ENCODE peak calls at places on chromosomes 1 and 21, in five cellular contexts. C is naive thymus-derived CD4-positive, alpha-beta T cell; X is neural progenitor cell; S is hepatocyte; H is psoas muscle. G is an unnamed sample. For H3K9me3, the result is how much of the 10 kb centered on the place peaks cover.

GRCh38 chr21:43318841-43319781 is 107.8 kb downstream of the SIK1 start:
- DNase-seq in C (no peak), X (no peak), S (peak), H (peak), G (no peak)

GRCh38 chr1:146012703-146013565 is 8.6 kb downstream of the HJV start:
- DNase-seq in C (peak), X (peak), S (peak), H (no peak), G (no peak)

GRCh38 chr1:245898581-245898980 is 608.5 kb downstream of the SMYD3 start:
- DNase-seq in C (no peak), X (no peak), S (no peak), H (no peak), G (no peak)

GRCh38 chr1:67721650-67722291 is 36.8 kb downstream of the GADD45A start:
- DNase-seq in C (no peak), X (no peak), S (no peak), H (no peak), G (no peak)

GRCh38 chr1:208127284-208127683 is 116.9 kb downstream of the PLXNA2 start:
- DNase-seq in C (no peak), X (no peak), S (no peak), H (no peak), G (no peak)

GRCh38 chr1:154014154-154014910 is 23.8 kb downstream of the RPS27 start:
- DNase-seq in C (no peak), X (no peak), S (no peak), H (no peak), G (no peak)

GRCh38 chr1:18632711-18633427 is 2.2 kb downstream of the PAX7 start:
- DNase-seq in C (no peak), X (peak), S (no peak), H (no peak), G (no peak)

GRCh38 chr1:9004031-9004730 is 22.0 kb downstream of the SLC2A7 start:
- DNase-seq in C (no peak), X (no peak), S (no peak), H (no peak), G (no peak)

GRCh38 chr1:164640673-164641352 is 81.8 kb downstream of the PBX1 start:
- DNase-seq in C (no peak), X (no peak), S (no peak), H (peak), G (no peak)

GRCh38 chr1:8883510-8883909 is 5.0 kb upstream of the ENO1 start:
- DNase-seq in C (no peak), X (no peak), S (no peak), H (no peak), G (no peak)

GRCh38 chr1:180246579-180246978 is 16.5 kb downstream of the LHX4 start:
- DNase-seq in C (no peak), X (no peak), S (no peak), H (no peak), G (no peak)

GRCh38 chr21:14058566-14058965 is 152.2 kb downstream of the LIPI start:
- DNase-seq in C (no peak), X (no peak), S (no peak), H (no peak), G (no peak)
- H3K9me3 ChIP-seq in C (under half), X (under half), S (under half), H (under half), G (under half)

GRCh38 chr21:23963454-23963853 is 1643.8 kb downstream of the MRPL39 start:
- DNase-seq in C (no peak), X (no peak), S (no peak), H (no peak), G (no peak)

GRCh38 chr21:23968722-23969647 is 1638.3 kb downstream of the MRPL39 start:
- DNase-seq in C (peak), X (peak), S (peak), H (no peak), G (peak)

GRCh38 chr21:23968008-23968407 is 1639.3 kb downstream of the MRPL39 start:
- DNase-seq in C (no peak), X (no peak), S (no peak), H (no peak), G (no peak)
- H3K9me3 ChIP-seq in C (under half), X (under half), S (under half), H (under half), G (under half)

DNA sequence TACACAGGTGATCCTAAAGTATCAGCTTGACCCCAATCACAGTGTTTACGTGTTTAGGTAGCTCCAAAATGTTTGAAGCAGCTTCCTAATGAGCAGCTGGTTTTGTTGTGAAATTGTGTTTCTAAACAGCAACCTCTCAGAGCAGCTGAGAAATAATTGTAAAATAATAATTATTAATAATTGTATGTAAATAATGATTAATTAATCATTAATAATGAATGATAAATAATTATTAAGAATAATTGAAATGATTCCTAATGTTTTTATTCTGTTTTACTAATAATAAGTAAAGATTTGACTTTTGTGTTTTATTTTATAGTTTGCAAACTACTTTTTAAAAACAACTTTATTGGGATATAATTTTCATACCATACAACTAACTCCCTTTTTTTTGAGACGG is 182.2 kb downstream of the URB2 start:
- DNase-seq in C (no peak), X (no peak), S (no peak), H (no peak), G (no peak)
- H3K9me3 ChIP-seq in C (under half), X (under half), S (under half), H (under half), G (under half)

GRCh38 chr1:44885406-44885805 is 42.4 kb upstream of the PTCH2 start:
- DNase-seq in C (no peak), X (no peak), S (no peak), H (no peak), G (no peak)
- H3K9me3 ChIP-seq in C (under half), X (under half), S (under half), H (under half), G (under half)

DNA sequence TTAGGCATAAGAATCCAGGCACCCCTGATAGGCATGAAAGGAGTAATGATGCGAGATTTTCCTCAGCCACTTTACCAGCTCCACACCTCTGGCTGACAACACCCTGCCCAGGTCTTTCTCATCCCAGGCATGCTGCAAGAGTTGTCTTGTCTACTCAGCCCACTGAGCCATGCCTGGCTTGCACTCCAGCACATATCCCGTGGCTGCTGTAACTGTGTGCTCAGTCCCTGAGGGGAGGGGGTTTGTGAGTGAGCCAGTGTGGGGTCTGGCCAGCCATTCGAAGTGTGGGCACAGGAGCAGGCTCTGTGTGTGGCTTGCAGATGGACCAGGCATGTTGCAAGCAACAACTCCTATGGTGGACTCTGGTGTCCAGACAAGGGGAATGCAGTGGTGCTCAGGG is 529.6 kb downstream of the ADGRL2 start:
- DNase-seq in C (no peak), X (no peak), S (no peak), H (no peak), G (no peak)
- H3K9me3 ChIP-seq in C (under half), X (under half), S (under half), H (under half), G (under half)

DNA sequence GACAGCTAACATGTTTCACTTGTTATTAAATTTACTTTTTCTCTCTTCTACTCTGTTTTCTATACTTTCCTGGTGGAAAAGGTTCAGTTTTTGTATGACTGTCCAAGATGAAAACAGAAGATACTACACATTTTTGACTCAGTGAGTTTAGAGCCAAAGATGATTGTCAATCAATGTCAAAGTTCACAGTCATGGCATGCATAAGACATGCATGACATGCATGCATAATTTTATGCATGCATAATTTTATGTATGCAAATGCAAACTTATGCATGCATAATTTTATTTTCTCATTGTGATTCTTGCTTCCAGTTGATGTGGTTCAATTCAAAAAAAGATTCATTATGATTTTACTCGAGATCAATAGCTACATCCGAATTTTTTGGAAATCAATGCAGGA is 48.1 kb upstream of the TMPRSS15 start:
- DNase-seq in C (no peak), X (no peak), S (no peak), H (no peak), G (no peak)
- H3K9me3 ChIP-seq in C (under half), X (under half), S (under half), H (under half), G (under half)

G was measured in T-helper 17 cell.